ENCODE peak calls at places on chromosomes 1 and 21, in eight cellular contexts. One of them, this sample, is unnamed.

GRCh38 chr1:149887456-149888159 is 11.8 kb upstream of the BOLA1 start:
- DNase-seq in fibroblast of the aortic adventitia: peak; percentile 99
- DNase-seq in esophagus squamous epithelium: peak; percentile 54
- DNase-seq in AG04450: peak; percentile 98
- DNase-seq in left ventricle myocardium inferior: peak; percentile 53
- DNase-seq in heart left ventricle: peak; percentile 83
- DNase-seq in mesendoderm: peak; percentile 99
- DNase-seq in AG09309: peak; percentile 98
- DNase-seq in this sample: peak; percentile 99

GRCh38 chr21:39029086-39029772 is 154.0 kb downstream of the PSMG1 start:
- DNase-seq in fibroblast of the aortic adventitia: peak; percentile 90
- DNase-seq in esophagus squamous epithelium: no peak
- DNase-seq in AG04450: peak; percentile 71
- DNase-seq in left ventricle myocardium inferior: no peak
- DNase-seq in heart left ventricle: no peak
- DNase-seq in mesendoderm: peak; percentile 74
- DNase-seq in AG09309: peak; percentile 39
- DNase-seq in this sample: no peak

GRCh38 chr1:2290595-2291510 is 62.7 kb downstream of the SKI start:
- DNase-seq in fibroblast of the aortic adventitia: peak; percentile 98
- DNase-seq in esophagus squamous epithelium: peak; percentile 47
- DNase-seq in AG04450: peak; percentile 92
- DNase-seq in left ventricle myocardium inferior: peak; percentile 85
- DNase-seq in heart left ventricle: peak; percentile 88
- DNase-seq in mesendoderm: no peak
- DNase-seq in AG09309: peak; percentile 95
- DNase-seq in this sample: peak; percentile 65

GRCh38 chr1:168301664-168302320 is 21.1 kb downstream of the TBX19 start:
- DNase-seq in fibroblast of the aortic adventitia: peak; percentile 80
- DNase-seq in esophagus squamous epithelium: no peak
- DNase-seq in AG04450: no peak
- DNase-seq in left ventricle myocardium inferior: no peak
- DNase-seq in heart left ventricle: no peak
- DNase-seq in mesendoderm: peak; percentile 82
- DNase-seq in AG09309: peak; percentile 80
- DNase-seq in this sample: no peak

GRCh38 chr1:55584521-55585401 is 369.6 kb upstream of the USP24 start:
- DNase-seq in fibroblast of the aortic adventitia: peak; percentile 85
- DNase-seq in esophagus squamous epithelium: no peak
- DNase-seq in AG04450: no peak
- DNase-seq in left ventricle myocardium inferior: no peak
- DNase-seq in heart left ventricle: no peak
- DNase-seq in mesendoderm: peak; percentile 25
- DNase-seq in AG09309: peak; percentile 16
- DNase-seq in this sample: no peak

GRCh38 chr21:39137248-39138186 is 45.7 kb downstream of the PSMG1 start:
- DNase-seq in fibroblast of the aortic adventitia: peak; percentile 63
- DNase-seq in esophagus squamous epithelium: no peak
- DNase-seq in AG04450: no peak
- DNase-seq in left ventricle myocardium inferior: no peak
- DNase-seq in heart left ventricle: no peak
- DNase-seq in mesendoderm: peak; percentile 90
- DNase-seq in AG09309: peak; percentile 18
- DNase-seq in this sample: no peak

GRCh38 chr1:16721871-16722641 is 18.3 kb upstream of the RNU1-4 start:
- DNase-seq in fibroblast of the aortic adventitia: no peak
- DNase-seq in esophagus squamous epithelium: no peak
- DNase-seq in AG04450: no peak
- DNase-seq in left ventricle myocardium inferior: no peak
- DNase-seq in heart left ventricle: no peak
- DNase-seq in mesendoderm: no peak
- DNase-seq in AG09309: no peak
- DNase-seq in this sample: no peak

GRCh38 chr1:55337801-55338447 is 122.8 kb upstream of the USP24 start:
- DNase-seq in fibroblast of the aortic adventitia: peak; percentile 75
- DNase-seq in esophagus squamous epithelium: no peak
- DNase-seq in AG04450: no peak
- DNase-seq in left ventricle myocardium inferior: no peak
- DNase-seq in heart left ventricle: no peak
- DNase-seq in mesendoderm: peak; percentile 81
- DNase-seq in AG09309: peak; percentile 39
- DNase-seq in this sample: peak; percentile 48

GRCh38 chr1:221166559-221167318 is 287.5 kb downstream of the HLX start:
- DNase-seq in fibroblast of the aortic adventitia: no peak
- DNase-seq in esophagus squamous epithelium: no peak
- DNase-seq in AG04450: no peak
- DNase-seq in left ventricle myocardium inferior: no peak
- DNase-seq in heart left ventricle: no peak
- DNase-seq in mesendoderm: no peak
- DNase-seq in AG09309: no peak
- DNase-seq in this sample: no peak

GRCh38 chr1:14660795-14661194 is 62.3 kb downstream of the KAZN start:
- DNase-seq in fibroblast of the aortic adventitia: peak; percentile 5
- DNase-seq in esophagus squamous epithelium: no peak
- DNase-seq in AG04450: no peak
- DNase-seq in left ventricle myocardium inferior: no peak
- DNase-seq in heart left ventricle: no peak
- DNase-seq in mesendoderm: no peak
- DNase-seq in AG09309: no peak
- DNase-seq in this sample: no peak

GRCh38 chr1:195195423-195196057 is 1412.7 kb downstream of the KCNT2 start:
- DNase-seq in fibroblast of the aortic adventitia: no peak
- DNase-seq in esophagus squamous epithelium: no peak
- DNase-seq in AG04450: no peak
- DNase-seq in left ventricle myocardium inferior: no peak
- DNase-seq in heart left ventricle: no peak
- DNase-seq in mesendoderm: no peak
- DNase-seq in AG09309: no peak
- DNase-seq in this sample: peak; percentile 71

GRCh38 chr1:10544239-10544638 is 69.5 kb downstream of the PEX14 start:
- DNase-seq in fibroblast of the aortic adventitia: no peak
- DNase-seq in esophagus squamous epithelium: no peak
- DNase-seq in AG04450: no peak
- DNase-seq in left ventricle myocardium inferior: no peak
- DNase-seq in heart left ventricle: no peak
- DNase-seq in mesendoderm: no peak
- DNase-seq in AG09309: no peak
- DNase-seq in this sample: peak; percentile 69

GRCh38 chr21:30434033-30434631 is 4.1 kb downstream of the KRTAP13-4 start:
- DNase-seq in fibroblast of the aortic adventitia: peak; percentile 0
- DNase-seq in esophagus squamous epithelium: no peak
- DNase-seq in AG04450: no peak
- DNase-seq in left ventricle myocardium inferior: no peak
- DNase-seq in heart left ventricle: no peak
- DNase-seq in mesendoderm: peak; percentile 83
- DNase-seq in AG09309: no peak
- DNase-seq in this sample: peak; percentile 28

GRCh38 chr1:193019442-193020026 is 39.6 kb downstream of the UCHL5 start:
- DNase-seq in fibroblast of the aortic adventitia: peak; percentile 86
- DNase-seq in esophagus squamous epithelium: no peak
- DNase-seq in AG04450: peak; percentile 27
- DNase-seq in left ventricle myocardium inferior: no peak
- DNase-seq in heart left ventricle: no peak
- DNase-seq in mesendoderm: peak; percentile 49
- DNase-seq in AG09309: peak; percentile 40
- DNase-seq in this sample: peak; percentile 28

GRCh38 chr1:239829535-239829934 is 262.1 kb upstream of the FMN2 start:
- DNase-seq in fibroblast of the aortic adventitia: no peak
- DNase-seq in esophagus squamous epithelium: no peak
- DNase-seq in AG04450: no peak
- DNase-seq in left ventricle myocardium inferior: no peak
- DNase-seq in heart left ventricle: no peak
- DNase-seq in mesendoderm: no peak
- DNase-seq in AG09309: no peak
- DNase-seq in this sample: no peak

GRCh38 chr21:41242238-41242829 is 74.3 kb upstream of the FAM3B start:
- DNase-seq in fibroblast of the aortic adventitia: no peak
- DNase-seq in esophagus squamous epithelium: no peak
- DNase-seq in AG04450: no peak
- DNase-seq in left ventricle myocardium inferior: no peak
- DNase-seq in heart left ventricle: no peak
- DNase-seq in mesendoderm: no peak
- DNase-seq in AG09309: no peak
- DNase-seq in this sample: no peak

GRCh38 chr21:39079617-39080016 is 103.6 kb downstream of the PSMG1 start:
- DNase-seq in fibroblast of the aortic adventitia: no peak
- DNase-seq in esophagus squamous epithelium: peak; percentile 20
- DNase-seq in AG04450: no peak
- DNase-seq in left ventricle myocardium inferior: peak; percentile 70
- DNase-seq in heart left ventricle: peak; percentile 81
- DNase-seq in mesendoderm: no peak
- DNase-seq in AG09309: no peak
- DNase-seq in this sample: no peak

GRCh38 chr1:7780976-7781375 is 3.1 kb upstream of the PER3 start:
- DNase-seq in fibroblast of the aortic adventitia: no peak
- DNase-seq in esophagus squamous epithelium: no peak
- DNase-seq in AG04450: no peak
- DNase-seq in left ventricle myocardium inferior: no peak
- DNase-seq in heart left ventricle: no peak
- DNase-seq in mesendoderm: no peak
- DNase-seq in AG09309: no peak
- DNase-seq in this sample: no peak

GRCh38 chr1:212513586-212513985 is 80.9 kb downstream of the NENF start:
- DNase-seq in fibroblast of the aortic adventitia: no peak
- DNase-seq in esophagus squamous epithelium: no peak
- DNase-seq in AG04450: no peak
- DNase-seq in left ventricle myocardium inferior: no peak
- DNase-seq in heart left ventricle: no peak
- DNase-seq in mesendoderm: no peak
- DNase-seq in AG09309: no peak
- DNase-seq in this sample: no peak

GRCh38 chr1:212514056-212514614 is 81.4 kb downstream of the NENF start:
- DNase-seq in fibroblast of the aortic adventitia: peak; percentile 15
- DNase-seq in esophagus squamous epithelium: no peak
- DNase-seq in AG04450: no peak
- DNase-seq in left ventricle myocardium inferior: peak; percentile 41
- DNase-seq in heart left ventricle: peak; percentile 83
- DNase-seq in mesendoderm: peak; percentile 84
- DNase-seq in AG09309: no peak
- DNase-seq in this sample: no peak

GRCh38 chr1:212514782-212515181 is 82.1 kb downstream of the NENF start:
- DNase-seq in fibroblast of the aortic adventitia: no peak
- DNase-seq in esophagus squamous epithelium: no peak
- DNase-seq in AG04450: no peak
- DNase-seq in left ventricle myocardium inferior: no peak
- DNase-seq in heart left ventricle: no peak
- DNase-seq in mesendoderm: peak; percentile 68
- DNase-seq in AG09309: no peak
- DNase-seq in this sample: no peak

GRCh38 chr1:212515329-212515760 is 82.6 kb downstream of the NENF start:
- DNase-seq in fibroblast of the aortic adventitia: no peak
- DNase-seq in esophagus squamous epithelium: no peak
- DNase-seq in AG04450: no peak
- DNase-seq in left ventricle myocardium inferior: no peak
- DNase-seq in heart left ventricle: no peak
- DNase-seq in mesendoderm: peak; percentile 93
- DNase-seq in AG09309: no peak
- DNase-seq in this sample: no peak

GRCh38 chr1:212512731-212513559 is 80.2 kb downstream of the NENF start:
- DNase-seq in fibroblast of the aortic adventitia: peak; percentile 27
- DNase-seq in esophagus squamous epithelium: no peak
- DNase-seq in AG04450: no peak
- DNase-seq in left ventricle myocardium inferior: no peak
- DNase-seq in heart left ventricle: no peak
- DNase-seq in mesendoderm: peak; percentile 66
- DNase-seq in AG09309: no peak
- DNase-seq in this sample: no peak
- H3K4me3 ChIP-seq in fibroblast of the aortic adventitia: no peak overlapping the region
- H3K4me3 ChIP-seq in esophagus squamous epithelium: no peak overlapping the region
- H3K4me3 ChIP-seq in AG04450: no peak overlapping the region
- H3K4me3 ChIP-seq in left ventricle myocardium inferior: no peak overlapping the region
- H3K4me3 ChIP-seq in heart left ventricle: no peak overlapping the region
- H3K4me3 ChIP-seq in mesendoderm: no peak overlapping the region
- H3K4me3 ChIP-seq in AG09309: no peak overlapping the region
- H3K4me3 ChIP-seq in this sample: no peak overlapping the region

DNA sequence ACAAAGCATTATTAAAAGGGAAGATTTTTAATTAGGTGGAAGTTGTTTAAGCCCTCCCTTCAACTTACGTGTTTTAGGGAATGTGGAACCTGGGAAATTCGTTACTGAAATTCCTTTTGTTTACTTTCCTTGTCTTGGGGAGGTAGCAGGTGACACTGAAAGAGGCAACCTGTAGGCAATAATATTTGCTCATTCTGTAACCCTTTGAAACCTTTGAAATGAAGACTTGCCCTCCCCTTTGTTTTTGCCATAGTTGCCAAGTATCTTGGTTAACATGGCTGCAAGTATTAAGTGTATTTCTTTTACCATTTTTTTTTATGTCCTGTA is 1.7 kb downstream of the MRPS6 start:
- DNase-seq in fibroblast of the aortic adventitia: no peak
- DNase-seq in esophagus squamous epithelium: no peak
- DNase-seq in AG04450: no peak
- DNase-seq in left ventricle myocardium inferior: no peak
- DNase-seq in heart left ventricle: no peak
- DNase-seq in mesendoderm: no peak
- DNase-seq in AG09309: no peak
- DNase-seq in this sample: no peak
- H3K4me3 ChIP-seq in fibroblast of the aortic adventitia: peak overlapping the region; percentile 80
- H3K4me3 ChIP-seq in esophagus squamous epithelium: peak overlapping the region; percentile 95
- H3K4me3 ChIP-seq in AG04450: peak overlapping the region; percentile 86
- H3K4me3 ChIP-seq in left ventricle myocardium inferior: peak overlapping the region; percentile 86
- H3K4me3 ChIP-seq in heart left ventricle: peak overlapping the region; percentile 85
- H3K4me3 ChIP-seq in mesendoderm: peak overlapping the region; percentile 17
- H3K4me3 ChIP-seq in AG09309: peak overlapping the region; percentile 72
- H3K4me3 ChIP-seq in this sample: peak overlapping the region; percentile 74

DNA sequence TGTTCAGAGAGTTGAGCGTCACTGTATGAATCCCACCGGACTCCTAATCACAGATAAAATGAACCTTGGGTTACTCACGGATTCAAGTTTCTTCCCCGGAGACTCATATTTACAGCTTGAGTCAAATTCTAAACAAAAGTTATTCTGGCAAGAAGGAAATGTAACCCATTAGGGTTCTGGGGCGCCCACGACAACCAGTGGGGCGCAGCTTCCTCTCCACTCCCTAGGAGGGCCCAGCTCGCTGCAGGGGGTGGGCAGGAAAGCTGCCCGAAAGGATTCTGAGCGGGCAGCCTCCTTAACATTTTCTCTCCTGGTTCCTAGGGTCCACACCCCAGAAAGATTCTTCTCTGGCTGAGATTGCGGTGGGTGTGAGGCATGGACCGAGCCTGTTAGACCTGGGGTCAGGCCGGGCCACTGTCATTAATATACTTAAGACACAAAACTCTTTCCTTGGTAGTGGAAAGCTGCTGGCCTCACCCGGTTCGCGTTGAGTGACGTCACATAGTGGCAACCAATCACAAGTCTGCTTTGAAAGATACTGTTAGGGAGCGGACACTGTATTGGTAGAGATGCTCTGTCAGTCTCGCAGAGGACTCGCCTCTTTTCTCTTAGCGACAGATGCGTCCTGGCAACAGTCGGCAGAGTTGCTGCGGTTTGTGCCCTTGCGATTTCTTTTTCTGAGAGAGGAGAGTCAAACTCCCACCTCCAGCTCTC is 13.6 kb upstream of the MCOLN3 start:
- DNase-seq in fibroblast of the aortic adventitia: peak; percentile 100
- DNase-seq in esophagus squamous epithelium: peak; percentile 66
- DNase-seq in AG04450: peak; percentile 95
- DNase-seq in left ventricle myocardium inferior: peak; percentile 76
- DNase-seq in heart left ventricle: peak; percentile 93
- DNase-seq in mesendoderm: peak; percentile 99
- DNase-seq in AG09309: peak; percentile 93
- DNase-seq in this sample: peak; percentile 92
- H3K4me3 ChIP-seq in fibroblast of the aortic adventitia: peak overlapping the region; percentile 76
- H3K4me3 ChIP-seq in esophagus squamous epithelium: peak overlapping the region; percentile 66
- H3K4me3 ChIP-seq in AG04450: peak overlapping the region; percentile 61
- H3K4me3 ChIP-seq in left ventricle myocardium inferior: peak overlapping the region; percentile 73
- H3K4me3 ChIP-seq in heart left ventricle: peak overlapping the region; percentile 57
- H3K4me3 ChIP-seq in mesendoderm: peak overlapping the region; percentile 40
- H3K4me3 ChIP-seq in AG09309: peak overlapping the region; percentile 57
- H3K4me3 ChIP-seq in this sample: peak overlapping the region; percentile 44

GRCh38 chr21:32768530-32768929 is 3.0 kb downstream of the PAXBP1 start:
- DNase-seq in fibroblast of the aortic adventitia: peak; percentile 13
- DNase-seq in esophagus squamous epithelium: no peak
- DNase-seq in AG04450: no peak
- DNase-seq in left ventricle myocardium inferior: no peak
- DNase-seq in heart left ventricle: no peak
- DNase-seq in mesendoderm: no peak
- DNase-seq in AG09309: no peak
- DNase-seq in this sample: no peak
- H3K4me3 ChIP-seq in fibroblast of the aortic adventitia: no peak overlapping the region
- H3K4me3 ChIP-seq in esophagus squamous epithelium: no peak overlapping the region
- H3K4me3 ChIP-seq in AG04450: no peak overlapping the region
- H3K4me3 ChIP-seq in left ventricle myocardium inferior: no peak overlapping the region
- H3K4me3 ChIP-seq in heart left ventricle: no peak overlapping the region
- H3K4me3 ChIP-seq in mesendoderm: no peak overlapping the region
- H3K4me3 ChIP-seq in AG09309: no peak overlapping the region
- H3K4me3 ChIP-seq in this sample: no peak overlapping the region

This sample was measured in Jurkat, Clone E6-1.